ENCODE peak calls at places on chromosomes 6 and 20, in four cellular contexts. T is A549, Y is IMR-90, V is body of pancreas. Q is an unnamed sample.

GRCh38 chr6:74870403-74870802 is 335.4 kb downstream of the COL12A1 start:
- DNase-seq in T (no peak), Y (no peak), V (no peak), Q (no peak)

GRCh38 chr6:130535242-130535641 is 169.4 kb downstream of the TMEM200A start:
- DNase-seq in T (no peak), Y (no peak), V (no peak), Q (no peak)

GRCh38 chr20:59001449-59002171 is 5.4 kb downstream of the CTSZ start:
- DNase-seq in T (no peak), Y (no peak), V (no peak), Q (no peak)

GRCh38 chr6:14743465-14744211 is 502.2 kb upstream of the JARID2 start:
- DNase-seq in T (peak), Y (peak), V (peak), Q (peak)

GRCh38 chr20:31544600-31544999 is 30.4 kb downstream of the HM13 start:
- DNase-seq in T (no peak), Y (no peak), V (no peak), Q (no peak)

GRCh38 chr20:32278199-32278643 is 770 bp downstream of the KIF3B start:
- DNase-seq in T (no peak), Y (peak), V (no peak), Q (no peak)

GRCh38 chr20:3727333-3728035 is 5.0 kb upstream of the HSPA12B start:
- DNase-seq in T (no peak), Y (peak), V (no peak), Q (no peak)

GRCh38 chr6:105849741-105850140 is 236.4 kb upstream of the PRDM1 start:
- DNase-seq in T (no peak), Y (peak), V (no peak), Q (peak)

GRCh38 chr20:46634528-46634927 is 16.7 kb downstream of the SLC13A3 start:
- DNase-seq in T (no peak), Y (no peak), V (peak), Q (no peak)

GRCh38 chr6:105021399-105021798 is 64.5 kb downstream of the LIN28B start:
- DNase-seq in T (no peak), Y (no peak), V (no peak), Q (no peak)

GRCh38 chr20:8331740-8332412 is 199.8 kb downstream of the PLCB1 start:
- DNase-seq in T (no peak), Y (peak), V (peak), Q (no peak)

GRCh38 chr6:170243386-170243785 is 47.5 kb downstream of the DLL1 start:
- DNase-seq in T (no peak), Y (no peak), V (no peak), Q (no peak)

GRCh38 chr6:36836091-36836770 is 3.0 kb downstream of the CPNE5 start:
- DNase-seq in T (no peak), Y (no peak), V (no peak), Q (no peak)

GRCh38 chr20:47663354-47664067 is 121.8 kb downstream of the SULF2 start:
- DNase-seq in T (peak), Y (peak), V (peak), Q (peak)

GRCh38 chr20:38862226-38862625 is 56.7 kb downstream of the PPP1R16B start:
- DNase-seq in T (no peak), Y (no peak), V (no peak), Q (no peak)
- TF ChIP-seq POLR2A in T (no peak), Y (no peak), V (no peak), Q (no peak)

GRCh38 chr6:66751630-66752029 is 1044.6 kb upstream of the EYS start:
- DNase-seq in T (no peak), Y (no peak), V (no peak), Q (no peak)
- TF ChIP-seq POLR2A in T (no peak), Y (no peak), V (no peak), Q (no peak)

DNA sequence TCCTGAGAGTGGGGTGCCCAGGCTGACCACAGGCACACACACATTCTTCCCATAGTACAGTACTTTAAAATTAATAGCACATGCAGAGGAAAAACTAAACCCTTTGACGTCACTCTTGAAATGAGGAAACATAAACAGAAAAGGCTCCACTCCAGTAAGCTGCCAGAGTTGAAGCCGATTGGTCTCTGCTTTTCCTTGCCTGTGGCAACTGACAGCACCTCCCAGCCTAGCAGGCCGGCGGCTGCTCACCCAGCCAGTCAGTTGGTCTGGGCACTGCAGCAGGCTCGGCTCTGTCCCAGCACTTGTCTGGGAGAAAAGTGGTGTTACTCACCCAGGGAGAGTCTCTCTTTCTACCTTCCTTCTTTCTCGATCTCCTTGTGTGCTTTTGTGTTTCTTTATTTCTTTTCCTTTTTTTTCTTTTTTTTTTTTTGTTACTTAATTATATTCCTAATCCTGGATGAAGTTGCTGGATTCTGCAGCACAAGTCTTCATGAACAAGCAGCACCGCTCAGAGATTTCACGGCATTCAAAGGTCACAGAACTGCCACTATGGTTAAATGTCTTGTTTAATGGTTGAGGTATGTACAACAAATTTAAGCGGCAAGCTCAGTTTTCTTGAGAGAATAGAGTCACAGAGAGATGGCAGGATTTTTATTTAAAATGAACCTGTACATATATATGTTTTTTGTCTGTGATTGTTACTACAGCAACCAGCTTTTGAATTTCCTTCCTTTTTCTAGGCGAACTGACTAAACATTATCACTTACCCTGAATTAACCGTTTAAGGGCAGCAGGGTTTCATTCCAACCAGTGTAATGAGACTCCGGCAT is at the start of gene PDE7B:
- DNase-seq in T (peak), Y (peak), V (peak), Q (peak)
- TF ChIP-seq POLR2A in T (peak), Y (peak), V (peak), Q (peak)

DNA sequence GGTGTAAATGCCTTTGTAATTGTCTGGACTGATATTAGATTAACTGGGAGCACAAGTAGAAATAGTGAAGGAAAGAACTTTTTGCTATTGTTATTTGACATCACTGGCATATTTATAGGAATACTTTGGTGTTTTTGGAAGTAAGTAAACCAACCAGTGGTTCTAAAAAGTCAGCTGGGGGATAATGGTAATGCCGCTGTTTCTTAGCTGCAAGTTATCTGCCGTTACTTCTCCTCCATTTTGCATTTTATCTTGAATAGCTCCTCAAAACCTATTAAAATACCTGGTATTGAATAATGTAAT is 3.8 kb downstream of the PTPN1 start:
- DNase-seq in T (no peak), Y (no peak), V (no peak), Q (no peak)
- TF ChIP-seq POLR2A in T (no peak), Y (no peak), V (no peak), Q (no peak)

Q was measured in H54.